ENCODE peak calls at places on chromosomes 5 and 9, in six cellular contexts. Y, A, E, W, K and I are unnamed samples.

GRCh38 chr5:169801324-169801777 is 164.3 kb downstream of the DOCK2 start:
- DNase-seq in Y (no peak), A (no peak), E (no peak), W (no peak), K (peak; percentile 17), I (no peak)

GRCh38 chr5:96572864-96573512 is 89.2 kb upstream of the CAST start:
- DNase-seq in Y (no peak), A (no peak), E (peak; percentile 85), W (no peak), K (no peak), I (no peak)

GRCh38 chr9:26142201-26142600 is 464.0 kb upstream of the TUSC1 start:
- DNase-seq in Y (no peak), A (no peak), E (no peak), W (no peak), K (no peak), I (no peak)

GRCh38 chr5:142684508-142685031 is 1.3 kb downstream of the FGF1 start:
- DNase-seq in Y (peak; percentile 87), A (no peak), E (no peak), W (no peak), K (peak; percentile 68), I (no peak)

GRCh38 chr5:141519605-141520288 is 30.9 kb downstream of the PCDHGC5 start:
- DNase-seq in Y (no peak), A (no peak), E (no peak), W (no peak), K (no peak), I (no peak)

GRCh38 chr5:135560858-135561257 is 17.9 kb downstream of the CXCL14 start:
- DNase-seq in Y (peak; percentile 41), A (peak; percentile 26), E (peak; percentile 24), W (peak; percentile 17), K (peak; percentile 87), I (no peak)

GRCh38 chr9:101711330-101711941 is 27.0 kb downstream of the GRIN3A start:
- DNase-seq in Y (no peak), A (no peak), E (no peak), W (no peak), K (peak; percentile 61), I (no peak)

GRCh38 chr9:5438301-5439162 is 807 bp upstream of the PLGRKT start:
- DNase-seq in Y (no peak), A (no peak), E (no peak), W (no peak), K (no peak), I (peak; percentile 48)

GRCh38 chr9:97312556-97312955 is 5.1 kb downstream of the CCDC180 start:
- DNase-seq in Y (no peak), A (no peak), E (no peak), W (no peak), K (no peak), I (no peak)

GRCh38 chr5:73027361-73027760 is 71.5 kb downstream of the FCHO2 start:
- DNase-seq in Y (no peak), A (no peak), E (no peak), W (no peak), K (no peak), I (no peak)

GRCh38 chr9:8457050-8457449 is 657.5 kb upstream of the DMAC1 start:
- DNase-seq in Y (no peak), A (no peak), E (no peak), W (no peak), K (no peak), I (no peak)

GRCh38 chr5:172015346-172015745 is 8.9 kb upstream of the FBXW11 start:
- DNase-seq in Y (no peak), A (no peak), E (no peak), W (no peak), K (no peak), I (no peak)

GRCh38 chr9:27473135-27473534 is 51.0 kb upstream of the IFNK start:
- DNase-seq in Y (peak; percentile 15), A (no peak), E (no peak), W (no peak), K (no peak), I (no peak)

GRCh38 chr9:130847306-130848217 is 12.5 kb downstream of the ABL1 start:
- DNase-seq in Y (no peak), A (no peak), E (peak; percentile 99), W (no peak), K (peak; percentile 94), I (no peak)

GRCh38 chr5:64570395-64570996 is 64.7 kb downstream of the RGS7BP start:
- DNase-seq in Y (no peak), A (no peak), E (no peak), W (no peak), K (no peak), I (no peak)

GRCh38 chr9:124505901-124506346 is 1.3 kb downstream of the NR5A1 start:
- DNase-seq in Y (no peak), A (no peak), E (no peak), W (no peak), K (no peak), I (no peak)

GRCh38 chr9:77512876-77513275 is 135.2 kb downstream of the GNA14 start:
- DNase-seq in Y (no peak), A (no peak), E (no peak), W (no peak), K (peak; percentile 24), I (no peak)

GRCh38 chr9:82117528-82117927 is 129.0 kb downstream of the SPATA31D1 start:
- DNase-seq in Y (no peak), A (no peak), E (no peak), W (no peak), K (no peak), I (no peak)

GRCh38 chr5:1490360-1490759 is 33.4 kb downstream of the LPCAT1 start:
- DNase-seq in Y (no peak), A (no peak), E (no peak), W (no peak), K (no peak), I (no peak)

GRCh38 chr9:128657796-128658195 is 1.1 kb upstream of the DYNC2I2 start:
- DNase-seq in Y (no peak), A (no peak), E (no peak), W (no peak), K (no peak), I (no peak)

GRCh38 chr9:69649566-69650260 is 22.5 kb downstream of the APBA1 start:
- DNase-seq in Y (no peak), A (no peak), E (peak; percentile 42), W (no peak), K (no peak), I (no peak)

GRCh38 chr9:119811030-119811429 is 441.8 kb upstream of the BRINP1 start:
- DNase-seq in Y (no peak), A (no peak), E (no peak), W (no peak), K (no peak), I (no peak)

GRCh38 chr9:107363511-107364182 is 80.6 kb downstream of the RAD23B start:
- DNase-seq in Y (no peak), A (no peak), E (no peak), W (no peak), K (no peak), I (no peak)

GRCh38 chr5:142873831-142874230 is 103.7 kb downstream of the ARHGAP26 start:
- DNase-seq in Y (no peak), A (no peak), E (no peak), W (no peak), K (no peak), I (no peak)

GRCh38 chr5:107578051-107578635 is 92.6 kb downstream of the EFNA5 start:
- DNase-seq in Y (no peak), A (no peak), E (no peak), W (no peak), K (no peak), I (no peak)

GRCh38 chr5:109411627-109412026 is 1.9 kb upstream of the PJA2 start:
- DNase-seq in Y (no peak), A (no peak), E (peak; percentile 92), W (no peak), K (peak; percentile 50), I (no peak)

GRCh38 chr9:131642496-131643083 is 97.3 kb downstream of the PRRT1B start:
- DNase-seq in Y (no peak), A (no peak), E (no peak), W (no peak), K (no peak), I (no peak)

GRCh38 chr5:37112383-37112991 is 136.7 kb downstream of the CPLANE1 start:
- DNase-seq in Y (no peak), A (no peak), E (no peak), W (no peak), K (no peak), I (no peak)

GRCh38 chr9:14348241-14349140 is 34.5 kb upstream of the NFIB start:
- DNase-seq in Y (no peak), A (no peak), E (no peak), W (no peak), K (no peak), I (no peak)